ENCODE peak calls at places on chromosome 5, in four cellular contexts. L is HL-60, A is K562, V is GM12891. Q is an unnamed sample.

GRCh38 chr5:172243302-172243701 is 40.3 kb downstream of the UBTD2 start:
- DNase-seq in L (no peak), A (no peak), V (no peak), Q (no peak)

GRCh38 chr5:111384220-111384619 is 128.1 kb downstream of the STARD4 start:
- DNase-seq in V (no peak), L (peak), A (no peak), Q (no peak)

GRCh38 chr5:160312139-160312959 is at the start of gene CCNJL:
- DNase-seq in V (peak), L (no peak), A (peak), Q (no peak)

GRCh38 chr5:154829589-154830218 is 20.7 kb downstream of the FAXDC2 start:
- DNase-seq in L (no peak), V (no peak), A (no peak), Q (no peak)

GRCh38 chr5:169103586-169104174 is 197.3 kb downstream of the SLIT3 start:
- DNase-seq in L (no peak), V (no peak), A (no peak), Q (no peak)

GRCh38 chr5:34586117-34586885 is 69.8 kb upstream of the RAI14 start:
- DNase-seq in V (no peak), A (peak), L (no peak), Q (no peak)

GRCh38 chr5:96502247-96502646 is 69.2 kb upstream of the PCSK1 start:
- DNase-seq in L (no peak), V (no peak), A (no peak), Q (no peak)

GRCh38 chr5:13745508-13745907 is 199.0 kb downstream of the DNAH5 start:
- DNase-seq in A (no peak), V (no peak), L (no peak), Q (no peak)

GRCh38 chr5:114362197-114362976 is 517 bp downstream of the KCNN2 start:
- DNase-seq in L (no peak), A (no peak), V (peak), Q (no peak)

GRCh38 chr5:139131062-139131856 is 66.9 kb downstream of the SIL1 start:
- DNase-seq in L (no peak), A (no peak), V (no peak), Q (no peak)

GRCh38 chr5:36367524-36367923 is 65.8 kb upstream of the RANBP3L start:
- DNase-seq in A (no peak), L (no peak), V (no peak), Q (no peak)

GRCh38 chr5:123617561-123617960 is 105.6 kb downstream of the CSNK1G3 start:
- DNase-seq in L (no peak), A (no peak), V (no peak), Q (no peak)

GRCh38 chr5:74630387-74631087 is 10.0 kb downstream of the ENC1 start:
- DNase-seq in A (no peak), L (no peak), V (no peak), Q (no peak)

GRCh38 chr5:133321833-133322420 is 270.1 kb downstream of the HSPA4 start:
- DNase-seq in V (no peak), A (no peak), L (no peak), Q (peak)

GRCh38 chr5:43674536-43674935 is 71.6 kb downstream of the NNT start:
- DNase-seq in A (no peak), V (no peak), L (no peak), Q (no peak)

DNA sequence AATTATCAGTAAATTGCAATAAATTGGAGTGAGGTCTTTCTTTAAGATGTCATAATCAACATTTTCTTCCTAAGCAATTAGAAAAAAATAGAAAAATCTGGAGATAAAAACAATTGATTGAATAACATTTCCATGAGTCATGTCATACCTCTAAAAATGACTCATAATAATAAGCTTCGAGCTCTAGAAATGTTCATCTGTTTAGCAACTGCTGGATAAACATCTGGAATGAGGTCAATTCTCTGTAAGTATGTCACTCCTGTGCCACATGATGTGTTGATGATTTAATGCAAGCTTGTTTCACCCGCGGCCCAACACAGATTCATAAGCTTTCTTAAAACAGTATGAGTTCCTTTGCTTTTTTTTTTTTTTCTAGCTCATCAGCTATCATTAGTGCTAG is 39.7 kb upstream of the PAM start:
- DNase-seq in V (no peak), L (no peak), A (no peak), Q (no peak)
- TF ChIP-seq SPI1 in V (no peak), L (no peak), A (no peak), Q (no peak)

GRCh38 chr5:56737002-56737621 is 78.2 kb upstream of the MAP3K1 start:
- DNase-seq in L (peak), A (no peak), V (no peak), Q (no peak)

GRCh38 chr5:56734066-56734766 is 81.1 kb upstream of the MAP3K1 start:
- DNase-seq in A (no peak), L (no peak), V (no peak), Q (no peak)

GRCh38 chr5:56732147-56732546 is 83.2 kb upstream of the MAP3K1 start:
- DNase-seq in A (no peak), L (no peak), V (no peak), Q (no peak)

GRCh38 chr5:56735845-56736641 is 79.3 kb upstream of the MAP3K1 start:
- DNase-seq in L (peak), A (no peak), V (no peak), Q (no peak)

DNA sequence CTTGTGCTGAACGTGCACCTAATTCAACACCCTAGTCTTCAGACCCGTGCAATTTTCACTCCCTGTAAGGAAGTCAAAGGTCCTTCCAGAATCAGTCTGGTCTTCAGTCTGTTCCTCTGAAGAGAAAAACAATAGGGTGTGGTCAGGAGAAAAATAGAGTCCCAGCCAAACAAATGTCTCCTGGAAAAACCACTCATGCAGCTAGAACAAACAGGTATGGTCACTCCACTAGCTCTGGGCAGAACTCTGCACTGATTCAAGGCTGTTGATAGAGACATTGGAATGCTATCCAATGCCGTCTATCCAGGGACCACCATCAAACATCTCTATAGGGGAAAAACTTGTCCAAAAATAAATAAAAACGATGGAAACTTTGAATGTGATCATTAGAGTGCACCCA is 81.8 kb upstream of the MAP3K1 start:
- DNase-seq in L (no peak), V (no peak), A (no peak), Q (no peak)
- TF ChIP-seq SPI1 in L (no peak), V (no peak), A (no peak), Q (no peak)

GRCh38 chr5:142324377-142324870 is 397 bp downstream of the SPRY4 start:
- DNase-seq in L (no peak), V (peak), A (no peak), Q (no peak)
- TF ChIP-seq SPI1 in L (no peak), V (peak), A (no peak), Q (no peak)

GRCh38 chr5:157603333-157604190 is 28.0 kb upstream of the ADAM19 start:
- DNase-seq in V (no peak), L (peak), A (no peak), Q (no peak)

GRCh38 chr5:157610990-157611389 is 35.4 kb upstream of the ADAM19 start:
- DNase-seq in V (no peak), L (no peak), A (peak), Q (no peak)

GRCh38 chr5:157608972-157609565 is 33.5 kb upstream of the ADAM19 start:
- DNase-seq in V (no peak), L (no peak), A (no peak), Q (no peak)

GRCh38 chr5:157606046-157606445 is 30.5 kb upstream of the ADAM19 start:
- DNase-seq in L (no peak), V (no peak), A (no peak), Q (no peak)

DNA sequence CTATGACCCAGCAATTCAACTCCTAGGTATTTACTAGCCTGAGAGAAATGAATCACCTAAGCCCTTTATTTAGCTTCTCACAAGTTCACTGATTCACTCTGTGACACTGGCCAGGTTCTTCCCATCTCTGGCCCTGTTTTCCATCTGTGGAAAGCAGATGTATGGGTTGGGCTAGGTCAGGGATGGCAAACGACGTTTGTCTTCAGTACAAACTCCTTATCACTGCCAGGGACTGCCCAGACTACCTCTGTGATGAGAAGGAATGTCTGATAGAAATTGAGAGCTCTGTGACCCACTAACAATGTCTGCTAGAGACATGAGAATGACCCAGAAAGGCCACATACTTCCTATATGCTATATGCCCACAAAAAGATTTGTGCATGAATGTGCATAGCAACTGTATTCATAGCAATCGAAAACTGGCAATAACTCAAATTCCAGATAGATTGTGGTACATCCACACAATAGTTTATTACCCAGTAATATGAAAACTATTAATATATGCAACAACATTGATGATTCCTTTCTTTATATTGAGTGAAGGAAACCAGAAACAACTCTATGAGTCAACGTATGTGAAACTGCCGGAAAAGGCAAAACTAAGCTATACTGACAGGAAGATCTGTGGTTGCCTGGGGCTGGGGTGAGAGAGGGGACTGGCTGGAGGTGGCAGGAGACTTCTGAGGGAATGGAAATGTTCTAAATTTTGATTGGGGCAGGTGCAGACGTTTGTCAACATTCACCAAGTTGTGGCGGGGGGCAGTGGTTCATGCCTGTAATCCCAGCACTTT is 32.0 kb upstream of the ADAM19 start:
- DNase-seq in V (no peak), A (peak), L (no peak), Q (no peak)
- TF ChIP-seq SPI1 in V (no peak), A (no peak), L (no peak), Q (no peak)

GRCh38 chr5:83484294-83484693 is 12.8 kb downstream of the VCAN start:
- DNase-seq in L (no peak), V (no peak), A (no peak), Q (no peak)
- TF ChIP-seq SPI1 in L (no peak), V (no peak), A (no peak), Q (no peak)

DNA sequence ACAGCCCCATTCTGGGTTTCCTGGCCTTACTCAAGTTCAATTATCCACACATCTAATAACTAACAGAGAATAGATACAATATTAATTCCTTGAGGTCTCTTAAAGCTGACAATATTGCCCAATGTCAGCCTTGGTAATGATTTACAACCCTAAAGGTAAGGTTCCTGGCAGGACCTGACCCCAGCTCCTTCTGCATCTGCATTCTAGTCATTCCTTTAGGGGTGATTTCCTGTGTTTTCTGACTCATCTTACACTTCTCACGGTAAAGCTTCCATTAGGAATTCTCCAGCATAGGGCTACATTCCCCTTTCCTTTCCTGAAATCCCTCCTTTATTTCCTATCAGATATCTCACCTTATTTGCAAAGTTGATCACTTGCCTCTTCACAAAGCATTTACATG is 9.3 kb downstream of the HAVCR1 start:
- DNase-seq in V (no peak), A (no peak), L (no peak), Q (no peak)
- TF ChIP-seq SPI1 in V (no peak), A (no peak), L (no peak), Q (no peak)

DNA sequence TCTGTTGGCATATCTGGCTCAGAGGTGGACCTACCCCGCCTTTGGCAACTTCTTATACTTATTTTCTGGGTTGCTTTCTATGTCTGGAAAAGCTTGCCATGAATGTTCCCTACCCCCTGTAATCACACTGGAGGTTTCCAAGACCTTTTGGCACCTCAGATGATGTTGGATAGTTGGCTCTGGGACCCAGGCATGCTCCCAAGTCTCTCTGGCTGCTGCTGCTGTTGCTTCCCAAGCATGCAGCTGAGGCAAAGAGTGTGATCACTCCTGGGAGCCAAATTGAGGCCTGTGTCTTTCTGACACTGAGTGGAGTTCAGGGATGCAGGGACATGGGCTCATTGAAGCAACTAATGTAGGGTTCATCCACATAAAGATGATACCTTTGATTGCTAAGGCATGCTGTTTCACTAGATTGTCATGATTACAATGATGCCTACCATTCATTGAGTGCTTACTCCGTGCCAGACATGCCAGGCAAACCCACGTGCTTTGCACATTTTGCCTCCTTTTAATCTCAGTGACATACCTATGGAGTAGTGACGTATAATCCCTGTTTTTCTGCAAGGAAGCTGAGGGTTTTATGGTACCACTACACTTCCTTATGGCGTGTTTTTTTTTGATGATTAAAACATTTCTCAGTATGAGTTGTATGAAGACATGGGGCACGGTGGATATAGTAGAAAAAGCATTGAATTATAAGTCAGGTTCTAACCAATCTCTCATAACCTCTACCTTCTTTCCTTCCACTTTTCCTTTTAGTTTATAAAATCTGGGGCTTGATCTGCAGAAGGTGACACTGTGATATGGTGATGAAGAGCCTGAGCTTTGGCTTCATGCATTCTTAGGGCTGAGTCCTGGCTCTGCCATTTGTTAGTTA is 73.1 kb downstream of the ARHGAP26 start:
- DNase-seq in L (no peak), V (no peak), A (no peak), Q (no peak)
- TF ChIP-seq SPI1 in L (no peak), V (no peak), A (no peak), Q (no peak)

Q was measured in GM12878.